ENCODE peak calls at places on chromosomes 4 and X, in seven cellular contexts. Y is body of pancreas, O is ovary, E is HCT116, Z is IMR-90, Q is uterus, U is upper lobe of left lung. L is an unnamed sample.

GRCh38 chr4:8819019-8819418 is 52.6 kb downstream of the HMX1 start:
- DNase-seq in Y (no peak), O (no peak), E (no peak), Z (no peak), Q (no peak), U (peak; percentile 17), L (peak; percentile 3)

GRCh38 chr4:15913631-15913970 is 24.9 kb downstream of the FGFBP1 start:
- DNase-seq in Y (no peak), O (no peak), E (peak; percentile 49), Z (peak; percentile 97), Q (no peak), U (no peak), L (no peak)

GRCh38 chrX:51893931-51894696 is 691 bp downstream of the MAGED1 start:
- DNase-seq in Y (peak; percentile 62), O (peak; percentile 71), E (no peak), Z (peak; percentile 11), Q (peak; percentile 48), U (no peak), L (no peak)

GRCh38 chr4:182616476-182616875 is 300.7 kb downstream of the DCTD start:
- DNase-seq in Y (no peak), O (no peak), E (no peak), Z (no peak), Q (no peak), U (no peak), L (no peak)

GRCh38 chr4:33831667-33832066 is 2412.6 kb downstream of the ARAP2 start:
- DNase-seq in Y (no peak), O (no peak), E (no peak), Z (peak; percentile 21), Q (no peak), U (no peak), L (no peak)

GRCh38 chrX:31038585-31039326 is 33.1 kb downstream of the FTHL17 start:
- DNase-seq in Y (peak; percentile 57), O (peak; percentile 47), E (no peak), Z (peak; percentile 31), Q (no peak), U (no peak), L (no peak)

GRCh38 chr4:102789317-102789717 is 28.5 kb upstream of the MANBA start:
- DNase-seq in Y (no peak), O (no peak), E (no peak), Z (peak; percentile 83), Q (no peak), U (no peak), L (no peak)

GRCh38 chr4:173171098-173171497 is 2.5 kb downstream of the GALNT7 start:
- DNase-seq in Y (no peak), O (no peak), E (no peak), Z (peak; percentile 52), Q (no peak), U (no peak), L (no peak)

GRCh38 chrX:53831662-53832635 is 145.4 kb upstream of the HUWE1 start:
- DNase-seq in Y (peak; percentile 48), O (no peak), E (peak; percentile 28), Z (peak; percentile 7), Q (no peak), U (no peak), L (no peak)

GRCh38 chr4:14749910-14750309 is 252.4 kb upstream of the CPEB2 start:
- DNase-seq in Y (peak; percentile 66), O (no peak), E (no peak), Z (no peak), Q (no peak), U (no peak), L (no peak)

GRCh38 chr4:2462992-2463762 is 5.7 kb upstream of the RNF4 start:
- DNase-seq in Y (no peak), O (no peak), E (no peak), Z (no peak), Q (no peak), U (no peak), L (no peak)
- TF ChIP-seq CTCF in Y (no peak), O (no peak), E (no peak), Z (no peak), Q (no peak), U (no peak), L (no peak)

GRCh38 chr4:794911-795725 is 30.8 kb downstream of the CPLX1 start:
- DNase-seq in Y (no peak), O (no peak), E (no peak), Z (no peak), Q (no peak), U (peak; percentile 79), L (no peak)

GRCh38 chr4:793941-794621 is 31.8 kb downstream of the CPLX1 start:
- DNase-seq in Y (no peak), O (no peak), E (no peak), Z (peak; percentile 22), Q (no peak), U (no peak), L (no peak)

GRCh38 chr4:791866-792630 is 33.9 kb downstream of the CPLX1 start:
- DNase-seq in Y (peak; percentile 40), O (peak; percentile 78), E (no peak), Z (no peak), Q (peak; percentile 63), U (peak; percentile 91), L (peak; percentile 83)

GRCh38 chr4:792729-793108 is 33.2 kb downstream of the CPLX1 start:
- DNase-seq in Y (no peak), O (no peak), E (no peak), Z (no peak), Q (no peak), U (no peak), L (no peak)

DNA sequence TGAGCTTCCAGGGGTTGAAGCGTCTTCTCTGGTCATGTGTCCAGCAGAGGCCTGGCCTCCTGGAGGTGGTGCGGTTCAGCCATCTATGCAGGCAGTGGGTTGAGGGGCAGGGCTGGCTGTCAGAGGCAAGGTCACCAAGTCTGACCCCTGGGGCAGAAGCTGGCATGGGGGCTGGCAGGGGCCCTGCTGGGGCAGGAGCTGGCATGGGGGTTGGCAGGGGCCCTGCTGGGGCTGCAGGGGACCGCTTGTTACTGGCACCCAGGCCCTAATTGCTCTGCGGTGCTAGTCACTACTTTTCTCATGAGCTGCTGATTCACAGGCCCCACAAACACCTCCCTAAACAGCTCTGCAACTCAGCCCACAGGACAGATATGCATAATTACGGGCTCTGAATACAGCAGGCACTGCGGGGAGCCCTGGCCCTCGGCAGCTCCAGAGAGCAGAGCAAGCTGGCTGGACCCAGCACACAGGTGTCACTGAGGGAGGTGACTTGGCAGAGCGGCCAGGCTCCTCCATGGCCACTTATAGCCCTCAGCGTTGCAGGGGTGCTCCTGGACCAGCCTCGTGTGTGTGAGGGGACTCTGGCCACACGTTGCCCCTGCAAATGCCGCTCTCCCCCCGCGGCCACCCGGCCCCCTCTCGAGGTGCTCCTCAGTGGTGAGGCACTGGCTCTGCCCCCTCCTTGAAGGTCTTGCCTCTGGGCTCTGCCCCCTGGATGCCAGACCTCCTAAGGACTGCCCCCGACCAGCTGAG is 32.6 kb downstream of the CPLX1 start:
- DNase-seq in Y (no peak), O (no peak), E (no peak), Z (no peak), Q (no peak), U (peak; percentile 75), L (no peak)
- H3K4me3 ChIP-seq in Y (no peak overlapping the region), O (no peak overlapping the region), E (no peak overlapping the region), Z (no peak overlapping the region), Q (no peak overlapping the region), U (no peak overlapping the region), L (no peak overlapping the region)

DNA sequence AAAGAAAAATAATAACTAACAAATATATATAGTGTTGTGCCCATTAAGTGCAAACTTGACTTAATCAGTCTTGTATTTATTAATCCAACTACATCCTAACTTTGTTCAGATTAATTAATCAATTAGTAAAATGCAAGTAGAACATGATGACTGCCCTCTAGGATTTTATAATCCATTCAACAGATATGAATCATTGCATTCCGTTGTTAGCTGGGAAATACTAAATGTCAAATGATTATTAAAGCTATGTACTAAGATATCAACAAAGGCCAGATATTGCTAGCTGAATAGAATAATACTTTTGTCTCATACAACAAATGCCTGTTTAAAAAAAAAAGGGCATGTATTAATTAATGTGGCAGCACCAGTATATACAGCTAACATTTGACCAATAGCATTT is 1366.3 kb downstream of the STIM2 start:
- DNase-seq in Y (no peak), O (no peak), E (no peak), Z (no peak), Q (no peak), U (no peak), L (no peak)
- TF ChIP-seq POLR2A in Y (no peak), O (no peak), E (no peak), Z (no peak), Q (no peak), U (no peak), L (no peak)

DNA sequence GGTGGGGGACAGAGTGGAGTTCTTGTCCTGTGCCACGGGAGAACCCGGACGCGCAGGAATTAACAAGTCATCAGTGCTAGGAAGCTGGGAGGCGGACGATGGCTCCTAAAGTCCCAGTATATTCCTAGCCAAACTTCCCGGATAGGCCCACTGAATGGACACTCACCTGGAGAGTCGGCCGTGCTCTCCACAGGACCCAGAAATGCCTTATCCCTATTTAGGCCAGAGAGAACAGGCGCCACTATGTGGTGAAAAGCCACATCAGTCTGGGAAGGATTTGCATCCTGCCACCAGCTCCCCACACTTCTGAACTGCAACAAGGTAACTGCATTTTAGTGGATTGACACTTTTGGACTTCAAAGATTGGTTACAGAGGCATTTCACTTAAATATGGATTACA is 1.1 kb downstream of the CFAP299 start:
- DNase-seq in Y (peak; percentile 57), O (peak; percentile 19), E (peak; percentile 18), Z (peak; percentile 32), Q (no peak), U (no peak), L (no peak)
- TF ChIP-seq CTCF in Y (peak; percentile 11), O (no peak), E (peak; percentile 36), Z (peak; percentile 32), Q (peak; percentile 10), U (no peak), L (no peak)

GRCh38 chr4:152103181-152103901 is 342.5 kb upstream of the GATB start:
- DNase-seq in Y (no peak), O (no peak), E (no peak), Z (no peak), Q (no peak), U (no peak), L (no peak)

GRCh38 chr4:152104286-152104685 is 343.5 kb upstream of the GATB start:
- DNase-seq in Y (no peak), O (no peak), E (no peak), Z (no peak), Q (no peak), U (peak; percentile 18), L (no peak)

GRCh38 chr4:152106113-152106763 is 345.4 kb upstream of the GATB start:
- DNase-seq in Y (peak; percentile 38), O (peak; percentile 51), E (peak; percentile 83), Z (peak; percentile 97), Q (peak; percentile 49), U (no peak), L (no peak)

GRCh38 chr4:152106781-152107321 is 346.0 kb upstream of the GATB start:
- DNase-seq in Y (no peak), O (peak; percentile 28), E (no peak), Z (no peak), Q (no peak), U (no peak), L (no peak)

GRCh38 chr4:152104846-152105462 is 344.1 kb upstream of the GATB start:
- DNase-seq in Y (no peak), O (no peak), E (no peak), Z (no peak), Q (no peak), U (no peak), L (no peak)
- H3K4me3 ChIP-seq in Y (no peak overlapping the region), O (no peak overlapping the region), E (no peak overlapping the region), Z (no peak overlapping the region), Q (no peak overlapping the region), U (no peak overlapping the region), L (no peak overlapping the region)

L was measured in breast epithelium.